ENCODE peak calls at places on chromosomes 5 and 9, in ten cellular contexts. H, T, I, X, P, Y, W, U, O and J are unnamed samples.
A peak's percentile ranks its signal among the peaks of the same experiment; 100 is the strongest.

GRCh38 chr9:16521868-16522381 is 348.5 kb downstream of the BNC2 start:
- DNase-seq in X (no peak), H (no peak), O (no peak), T (peak; percentile 85), U (peak; percentile 10), P (no peak), I (peak; percentile 79), W (no peak), Y (no peak), J (no peak)

GRCh38 chr9:123739902-123740301 is 190.0 kb downstream of the DENND1A start:
- DNase-seq in P (no peak), H (no peak), T (no peak), U (no peak), W (no peak), O (no peak), X (no peak), I (no peak), Y (no peak), J (no peak)

GRCh38 chr5:93186031-93186682 is 394.9 kb downstream of the NR2F1-AS1 start:
- DNase-seq in I (peak; percentile 68), Y (no peak), U (no peak), X (no peak), W (no peak), H (no peak), P (no peak), O (no peak), T (no peak), J (no peak)

GRCh38 chr9:109385499-109385898 is 64.6 kb upstream of the EPB41L4B start:
- DNase-seq in P (no peak), O (no peak), T (no peak), U (no peak), Y (no peak), H (no peak), X (no peak), W (no peak), I (no peak), J (no peak)

GRCh38 chr5:127565586-127566270 is 48.3 kb downstream of the PRRC1 start:
- DNase-seq in W (no peak), O (no peak), U (no peak), Y (no peak), T (peak; percentile 54), I (no peak), P (no peak), X (no peak), H (no peak), J (no peak)

GRCh38 chr9:26524225-26524624 is 368.4 kb downstream of the CAAP1 start:
- DNase-seq in U (no peak), H (no peak), P (no peak), W (no peak), I (no peak), Y (no peak), O (peak; percentile 8), T (no peak), X (no peak), J (no peak)

GRCh38 chr5:161847447-161847846 is 473 bp upstream of the GABRA1 start:
- DNase-seq in H (no peak), U (no peak), O (no peak), T (no peak), Y (no peak), W (no peak), I (no peak), X (no peak), P (no peak), J (no peak)

GRCh38 chr5:148972958-148973357 is 89.9 kb downstream of the SH3TC2 start:
- DNase-seq in T (no peak), O (no peak), I (no peak), Y (no peak), P (no peak), W (no peak), X (peak; percentile 53), U (no peak), H (no peak), J (no peak)

GRCh38 chr5:78102498-78102897 is 192.0 kb downstream of the AP3B1 start:
- DNase-seq in H (no peak), U (no peak), T (no peak), W (no peak), P (no peak), I (no peak), X (no peak), O (no peak), Y (no peak), J (no peak)

GRCh38 chr9:88426651-88427050 is 38.4 kb downstream of the SPIN1 start:
- DNase-seq in X (no peak), W (no peak), U (no peak), Y (no peak), P (no peak), I (no peak), T (no peak), H (no peak), O (no peak), J (no peak)